ENCODE peak calls at places on chromosomes 1 and 21, in five cellular contexts. One of them, this sample, is unnamed.

GRCh38 chr1:221429262-221429661 is 312.6 kb downstream of the DUSP10 start:
- DNase-seq in H4: no peak
- DNase-seq in NCI-H1092 treated with DMSO at 0.1 percent for 48 hours: no peak
- DNase-seq in tibial artery: no peak
- DNase-seq in activated naive CD4-positive, alpha-beta T cell: no peak
- DNase-seq in this sample: no peak

GRCh38 chr1:38527373-38527966 is 332.1 kb downstream of the RRAGC start:
- DNase-seq in H4: peak
- DNase-seq in NCI-H1092 treated with DMSO at 0.1 percent for 48 hours: no peak
- DNase-seq in tibial artery: no peak
- DNase-seq in activated naive CD4-positive, alpha-beta T cell: no peak
- DNase-seq in this sample: no peak

GRCh38 chr1:72100766-72101165 is 181.6 kb downstream of the NEGR1 start:
- DNase-seq in H4: no peak
- DNase-seq in NCI-H1092 treated with DMSO at 0.1 percent for 48 hours: no peak
- DNase-seq in tibial artery: no peak
- DNase-seq in activated naive CD4-positive, alpha-beta T cell: no peak
- DNase-seq in this sample: no peak

GRCh38 chr1:3496916-3497315 is 42.5 kb downstream of the ARHGEF16 start:
- DNase-seq in H4: no peak
- DNase-seq in NCI-H1092 treated with DMSO at 0.1 percent for 48 hours: no peak
- DNase-seq in tibial artery: no peak
- DNase-seq in activated naive CD4-positive, alpha-beta T cell: no peak
- DNase-seq in this sample: no peak

GRCh38 chr1:94925561-94926364 is 1.1 kb downstream of the CNN3 start:
- DNase-seq in H4: peak
- DNase-seq in NCI-H1092 treated with DMSO at 0.1 percent for 48 hours: peak
- DNase-seq in tibial artery: peak
- DNase-seq in activated naive CD4-positive, alpha-beta T cell: peak
- DNase-seq in this sample: peak

GRCh38 chr1:28170036-28170596 is 6.4 kb downstream of the PTAFR start:
- DNase-seq in H4: no peak
- DNase-seq in NCI-H1092 treated with DMSO at 0.1 percent for 48 hours: no peak
- DNase-seq in tibial artery: no peak
- DNase-seq in activated naive CD4-positive, alpha-beta T cell: no peak
- DNase-seq in this sample: no peak

GRCh38 chr1:50430010-50430405 is 6.8 kb upstream of the DMRTA2 start:
- DNase-seq in H4: no peak
- DNase-seq in NCI-H1092 treated with DMSO at 0.1 percent for 48 hours: no peak
- DNase-seq in tibial artery: no peak
- DNase-seq in activated naive CD4-positive, alpha-beta T cell: no peak
- DNase-seq in this sample: no peak

GRCh38 chr1:4506591-4506990 is 147.8 kb upstream of the AJAP1 start:
- DNase-seq in H4: no peak
- DNase-seq in NCI-H1092 treated with DMSO at 0.1 percent for 48 hours: no peak
- DNase-seq in tibial artery: no peak
- DNase-seq in activated naive CD4-positive, alpha-beta T cell: no peak
- DNase-seq in this sample: no peak

GRCh38 chr1:169115891-169116585 is 9.5 kb downstream of the ATP1B1 start:
- DNase-seq in H4: peak
- DNase-seq in NCI-H1092 treated with DMSO at 0.1 percent for 48 hours: no peak
- DNase-seq in tibial artery: no peak
- DNase-seq in activated naive CD4-positive, alpha-beta T cell: no peak
- DNase-seq in this sample: no peak

GRCh38 chr1:90607736-90608135 is 109.4 kb downstream of the BARHL2 start:
- DNase-seq in H4: no peak
- DNase-seq in NCI-H1092 treated with DMSO at 0.1 percent for 48 hours: no peak
- DNase-seq in tibial artery: no peak
- DNase-seq in activated naive CD4-positive, alpha-beta T cell: no peak
- DNase-seq in this sample: no peak

GRCh38 chr1:94093351-94093750 is 27.6 kb downstream of the ABCA4 start:
- DNase-seq in H4: no peak
- DNase-seq in NCI-H1092 treated with DMSO at 0.1 percent for 48 hours: no peak
- DNase-seq in tibial artery: no peak
- DNase-seq in activated naive CD4-positive, alpha-beta T cell: no peak
- DNase-seq in this sample: no peak

GRCh38 chr1:17442841-17443240 is 3.4 kb upstream of the RCC2 start:
- DNase-seq in H4: no peak
- DNase-seq in NCI-H1092 treated with DMSO at 0.1 percent for 48 hours: no peak
- DNase-seq in tibial artery: no peak
- DNase-seq in activated naive CD4-positive, alpha-beta T cell: no peak
- DNase-seq in this sample: no peak

GRCh38 chr1:60596791-60597748 is 485.3 kb upstream of the NFIA start:
- DNase-seq in H4: no peak
- DNase-seq in NCI-H1092 treated with DMSO at 0.1 percent for 48 hours: no peak
- DNase-seq in tibial artery: no peak
- DNase-seq in activated naive CD4-positive, alpha-beta T cell: no peak
- DNase-seq in this sample: no peak

GRCh38 chr21:33383056-33383888 is 19.9 kb upstream of the IFNGR2 start:
- DNase-seq in H4: peak
- DNase-seq in NCI-H1092 treated with DMSO at 0.1 percent for 48 hours: no peak
- DNase-seq in tibial artery: peak
- DNase-seq in activated naive CD4-positive, alpha-beta T cell: peak
- DNase-seq in this sample: no peak

GRCh38 chr1:29236993-29237905 is 927 bp downstream of the PTPRU start:
- DNase-seq in H4: no peak
- DNase-seq in NCI-H1092 treated with DMSO at 0.1 percent for 48 hours: no peak
- DNase-seq in tibial artery: peak
- DNase-seq in activated naive CD4-positive, alpha-beta T cell: no peak
- DNase-seq in this sample: no peak

GRCh38 chr1:33586111-33586510 is 113.7 kb downstream of the ZSCAN20 start:
- DNase-seq in H4: no peak
- DNase-seq in NCI-H1092 treated with DMSO at 0.1 percent for 48 hours: no peak
- DNase-seq in tibial artery: no peak
- DNase-seq in activated naive CD4-positive, alpha-beta T cell: no peak
- DNase-seq in this sample: no peak

GRCh38 chr1:67572217-67572593 is 112.8 kb upstream of the GADD45A start:
- DNase-seq in H4: no peak
- DNase-seq in NCI-H1092 treated with DMSO at 0.1 percent for 48 hours: no peak
- DNase-seq in tibial artery: no peak
- DNase-seq in activated naive CD4-positive, alpha-beta T cell: no peak
- DNase-seq in this sample: no peak

GRCh38 chr1:231312389-231312788 is 25.3 kb downstream of the EXOC8 start:
- DNase-seq in H4: no peak
- DNase-seq in NCI-H1092 treated with DMSO at 0.1 percent for 48 hours: no peak
- DNase-seq in tibial artery: no peak
- DNase-seq in activated naive CD4-positive, alpha-beta T cell: no peak
- DNase-seq in this sample: no peak

GRCh38 chr1:231776006-231776707 is 149.6 kb downstream of the DISC1 start:
- DNase-seq in H4: peak
- DNase-seq in NCI-H1092 treated with DMSO at 0.1 percent for 48 hours: no peak
- DNase-seq in tibial artery: no peak
- DNase-seq in activated naive CD4-positive, alpha-beta T cell: no peak
- DNase-seq in this sample: no peak

GRCh38 chr1:107171378-107171777 is 30.5 kb downstream of the NTNG1 start:
- DNase-seq in H4: no peak
- DNase-seq in NCI-H1092 treated with DMSO at 0.1 percent for 48 hours: no peak
- DNase-seq in tibial artery: no peak
- DNase-seq in activated naive CD4-positive, alpha-beta T cell: no peak
- DNase-seq in this sample: no peak

GRCh38 chr1:53554592-53555305 is 95.5 kb downstream of the DMRTB1 start:
- DNase-seq in H4: no peak
- DNase-seq in NCI-H1092 treated with DMSO at 0.1 percent for 48 hours: no peak
- DNase-seq in tibial artery: peak
- DNase-seq in activated naive CD4-positive, alpha-beta T cell: no peak
- DNase-seq in this sample: no peak

GRCh38 chr1:246794261-246795093 is 70.3 kb downstream of the SCCPDH start:
- DNase-seq in H4: peak
- DNase-seq in NCI-H1092 treated with DMSO at 0.1 percent for 48 hours: peak
- DNase-seq in tibial artery: peak
- DNase-seq in activated naive CD4-positive, alpha-beta T cell: no peak
- DNase-seq in this sample: no peak

GRCh38 chr1:27042670-27043069 is 30.0 kb upstream of the TENT5B start:
- DNase-seq in H4: no peak
- DNase-seq in NCI-H1092 treated with DMSO at 0.1 percent for 48 hours: no peak
- DNase-seq in tibial artery: no peak
- DNase-seq in activated naive CD4-positive, alpha-beta T cell: no peak
- DNase-seq in this sample: no peak